ENCODE peak calls at places on chromosomes 11 and 22, in ten cellular contexts. One of them, this sample, is unnamed.

GRCh38 chr11:17400048-17400775 is 11.8 kb upstream of the KCNJ11 start:
- DNase-seq in WERI-Rb-1: no peak
- DNase-seq in pancreas: no peak
- DNase-seq in neural progenitor cell: no peak
- DNase-seq in substantia nigra: no peak
- DNase-seq in iPS DF 6.9: no peak
- DNase-seq in body of pancreas: no peak
- DNase-seq in A549: no peak
- DNase-seq in cardiac muscle cell: no peak
- DNase-seq in Karpas-422: peak; percentile 50
- DNase-seq in this sample: no peak

GRCh38 chr11:69588270-69588669 is 52.7 kb upstream of the CCND1 start:
- DNase-seq in body of pancreas: no peak
- DNase-seq in iPS DF 6.9: no peak
- DNase-seq in neural progenitor cell: no peak
- DNase-seq in A549: peak; percentile 45
- DNase-seq in pancreas: no peak
- DNase-seq in cardiac muscle cell: peak; percentile 51
- DNase-seq in WERI-Rb-1: no peak
- DNase-seq in substantia nigra: no peak
- DNase-seq in Karpas-422: no peak
- DNase-seq in this sample: no peak

GRCh38 chr11:94011478-94011877 is 9.7 kb upstream of the HEPHL1 start:
- DNase-seq in iPS DF 6.9: no peak
- DNase-seq in Karpas-422: no peak
- DNase-seq in substantia nigra: no peak
- DNase-seq in cardiac muscle cell: no peak
- DNase-seq in neural progenitor cell: no peak
- DNase-seq in WERI-Rb-1: no peak
- DNase-seq in A549: no peak
- DNase-seq in body of pancreas: no peak
- DNase-seq in pancreas: no peak
- DNase-seq in this sample: no peak

GRCh38 chr11:65773784-65774411 is 6.9 kb downstream of the AP5B1 start:
- DNase-seq in A549: no peak
- DNase-seq in substantia nigra: no peak
- DNase-seq in body of pancreas: no peak
- DNase-seq in pancreas: no peak
- DNase-seq in WERI-Rb-1: no peak
- DNase-seq in neural progenitor cell: no peak
- DNase-seq in cardiac muscle cell: no peak
- DNase-seq in Karpas-422: no peak
- DNase-seq in iPS DF 6.9: no peak
- DNase-seq in this sample: peak; percentile 24

GRCh38 chr11:65279713-65280459 is 18.1 kb downstream of the POLA2 start:
- DNase-seq in body of pancreas: no peak
- DNase-seq in WERI-Rb-1: no peak
- DNase-seq in substantia nigra: no peak
- DNase-seq in pancreas: no peak
- DNase-seq in cardiac muscle cell: peak; percentile 92
- DNase-seq in iPS DF 6.9: no peak
- DNase-seq in neural progenitor cell: no peak
- DNase-seq in A549: peak; percentile 81
- DNase-seq in Karpas-422: no peak
- DNase-seq in this sample: peak; percentile 79

GRCh38 chr22:42986115-42986514 is 28.8 kb downstream of the PACSIN2 start:
- DNase-seq in A549: no peak
- DNase-seq in cardiac muscle cell: no peak
- DNase-seq in substantia nigra: no peak
- DNase-seq in body of pancreas: no peak
- DNase-seq in Karpas-422: no peak
- DNase-seq in iPS DF 6.9: no peak
- DNase-seq in WERI-Rb-1: no peak
- DNase-seq in pancreas: no peak
- DNase-seq in neural progenitor cell: no peak
- DNase-seq in this sample: peak; percentile 27

GRCh38 chr22:24510694-24511625 is 15.8 kb downstream of the UPB1 start:
- DNase-seq in pancreas: no peak
- DNase-seq in WERI-Rb-1: no peak
- DNase-seq in cardiac muscle cell: peak; percentile 88
- DNase-seq in neural progenitor cell: no peak
- DNase-seq in A549: no peak
- DNase-seq in Karpas-422: peak; percentile 92
- DNase-seq in body of pancreas: no peak
- DNase-seq in substantia nigra: no peak
- DNase-seq in iPS DF 6.9: no peak
- DNase-seq in this sample: no peak

GRCh38 chr11:11973866-11974265 is 34.6 kb downstream of the DKK3 start:
- DNase-seq in iPS DF 6.9: no peak
- DNase-seq in pancreas: no peak
- DNase-seq in substantia nigra: no peak
- DNase-seq in cardiac muscle cell: no peak
- DNase-seq in WERI-Rb-1: no peak
- DNase-seq in Karpas-422: no peak
- DNase-seq in A549: no peak
- DNase-seq in body of pancreas: no peak
- DNase-seq in neural progenitor cell: no peak
- DNase-seq in this sample: peak; percentile 57

GRCh38 chr11:95230054-95231034 is 658 bp downstream of the SESN3 start:
- DNase-seq in neural progenitor cell: peak; percentile 53
- DNase-seq in WERI-Rb-1: peak; percentile 35
- DNase-seq in substantia nigra: peak; percentile 24
- DNase-seq in body of pancreas: peak; percentile 24
- DNase-seq in iPS DF 6.9: no peak
- DNase-seq in A549: peak; percentile 7
- DNase-seq in Karpas-422: peak; percentile 81
- DNase-seq in cardiac muscle cell: peak; percentile 40
- DNase-seq in pancreas: peak; percentile 60
- DNase-seq in this sample: peak; percentile 64

GRCh38 chr11:123494195-123495050 is 64.4 kb downstream of the GRAMD1B start:
- DNase-seq in cardiac muscle cell: peak; percentile 51
- DNase-seq in WERI-Rb-1: no peak
- DNase-seq in iPS DF 6.9: no peak
- DNase-seq in neural progenitor cell: peak; percentile 80
- DNase-seq in Karpas-422: no peak
- DNase-seq in A549: no peak
- DNase-seq in pancreas: no peak
- DNase-seq in substantia nigra: no peak
- DNase-seq in body of pancreas: no peak
- DNase-seq in this sample: no peak

GRCh38 chr11:7579226-7579825 is 65.5 kb downstream of the PPFIBP2 start:
- DNase-seq in neural progenitor cell: no peak
- DNase-seq in pancreas: no peak
- DNase-seq in cardiac muscle cell: peak; percentile 70
- DNase-seq in body of pancreas: no peak
- DNase-seq in A549: no peak
- DNase-seq in substantia nigra: no peak
- DNase-seq in Karpas-422: no peak
- DNase-seq in iPS DF 6.9: no peak
- DNase-seq in WERI-Rb-1: no peak
- DNase-seq in this sample: peak; percentile 82

GRCh38 chr22:47452184-47452583 is 689.7 kb downstream of the TBC1D22A start:
- DNase-seq in substantia nigra: no peak
- DNase-seq in body of pancreas: no peak
- DNase-seq in neural progenitor cell: no peak
- DNase-seq in Karpas-422: peak; percentile 87
- DNase-seq in pancreas: no peak
- DNase-seq in A549: peak; percentile 10
- DNase-seq in iPS DF 6.9: no peak
- DNase-seq in WERI-Rb-1: peak; percentile 68
- DNase-seq in cardiac muscle cell: no peak
- DNase-seq in this sample: no peak

GRCh38 chr11:96246718-96247540 is 96.1 kb downstream of the MAML2 start:
- DNase-seq in pancreas: no peak
- DNase-seq in WERI-Rb-1: no peak
- DNase-seq in substantia nigra: no peak
- DNase-seq in neural progenitor cell: no peak
- DNase-seq in A549: no peak
- DNase-seq in Karpas-422: no peak
- DNase-seq in body of pancreas: no peak
- DNase-seq in iPS DF 6.9: no peak
- DNase-seq in cardiac muscle cell: no peak
- DNase-seq in this sample: no peak

GRCh38 chr11:46564459-46564858 is 29.4 kb downstream of the AMBRA1 start:
- DNase-seq in substantia nigra: no peak
- DNase-seq in Karpas-422: no peak
- DNase-seq in pancreas: no peak
- DNase-seq in neural progenitor cell: no peak
- DNase-seq in WERI-Rb-1: no peak
- DNase-seq in A549: no peak
- DNase-seq in iPS DF 6.9: no peak
- DNase-seq in cardiac muscle cell: peak; percentile 46
- DNase-seq in body of pancreas: no peak
- DNase-seq in this sample: no peak
- H3K27ac ChIP-seq in substantia nigra: no peak overlapping the region
- H3K27ac ChIP-seq in Karpas-422: no peak overlapping the region
- H3K27ac ChIP-seq in pancreas: no peak overlapping the region
- H3K27ac ChIP-seq in neural progenitor cell: no peak overlapping the region
- H3K27ac ChIP-seq in WERI-Rb-1: no peak overlapping the region
- H3K27ac ChIP-seq in A549: no peak overlapping the region
- H3K27ac ChIP-seq in iPS DF 6.9: no peak overlapping the region
- H3K27ac ChIP-seq in cardiac muscle cell: no peak overlapping the region
- H3K27ac ChIP-seq in body of pancreas: peak overlapping the region; percentile 26
- H3K27ac ChIP-seq in this sample: no peak overlapping the region

DNA sequence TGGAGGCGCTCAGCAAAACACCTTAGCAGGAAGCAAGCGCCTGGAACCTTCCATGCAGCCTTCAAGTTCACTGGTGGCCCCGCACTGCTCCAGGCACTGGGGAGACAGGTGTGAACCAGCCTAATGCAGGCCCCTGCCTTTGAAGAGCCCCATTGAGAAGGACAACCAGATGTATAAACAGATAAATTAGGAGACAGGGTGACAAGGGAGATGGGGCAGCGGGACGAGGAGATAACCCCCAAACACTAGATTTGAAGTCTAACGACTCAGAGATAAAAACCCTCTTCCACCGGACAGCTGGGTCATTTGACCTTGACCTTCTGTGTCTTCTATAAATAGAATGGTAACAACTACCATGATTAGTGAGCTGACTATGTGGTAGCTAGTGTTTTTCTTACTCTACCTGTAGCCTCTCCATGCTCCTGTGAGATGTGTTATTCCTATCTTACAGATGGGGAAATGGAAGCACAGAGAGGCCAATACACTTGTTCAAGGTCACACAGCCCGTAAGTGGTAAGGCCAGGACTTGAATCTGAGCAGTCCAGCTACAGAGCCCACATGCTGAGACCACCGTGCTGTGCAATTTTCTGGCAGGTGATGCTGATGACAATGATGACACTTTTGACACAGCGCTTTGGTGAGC is 2.0 kb upstream of the PDGFB start:
- DNase-seq in neural progenitor cell: no peak
- DNase-seq in Karpas-422: no peak
- DNase-seq in iPS DF 6.9: no peak
- DNase-seq in body of pancreas: no peak
- DNase-seq in A549: no peak
- DNase-seq in WERI-Rb-1: no peak
- DNase-seq in pancreas: no peak
- DNase-seq in substantia nigra: no peak
- DNase-seq in cardiac muscle cell: no peak
- DNase-seq in this sample: no peak
- H3K27ac ChIP-seq in neural progenitor cell: no peak overlapping the region
- H3K27ac ChIP-seq in Karpas-422: no peak overlapping the region
- H3K27ac ChIP-seq in iPS DF 6.9: no peak overlapping the region
- H3K27ac ChIP-seq in body of pancreas: no peak overlapping the region
- H3K27ac ChIP-seq in A549: no peak overlapping the region
- H3K27ac ChIP-seq in WERI-Rb-1: no peak overlapping the region
- H3K27ac ChIP-seq in pancreas: no peak overlapping the region
- H3K27ac ChIP-seq in substantia nigra: no peak overlapping the region
- H3K27ac ChIP-seq in cardiac muscle cell: peak overlapping the region; percentile 60
- H3K27ac ChIP-seq in this sample: no peak overlapping the region

DNA sequence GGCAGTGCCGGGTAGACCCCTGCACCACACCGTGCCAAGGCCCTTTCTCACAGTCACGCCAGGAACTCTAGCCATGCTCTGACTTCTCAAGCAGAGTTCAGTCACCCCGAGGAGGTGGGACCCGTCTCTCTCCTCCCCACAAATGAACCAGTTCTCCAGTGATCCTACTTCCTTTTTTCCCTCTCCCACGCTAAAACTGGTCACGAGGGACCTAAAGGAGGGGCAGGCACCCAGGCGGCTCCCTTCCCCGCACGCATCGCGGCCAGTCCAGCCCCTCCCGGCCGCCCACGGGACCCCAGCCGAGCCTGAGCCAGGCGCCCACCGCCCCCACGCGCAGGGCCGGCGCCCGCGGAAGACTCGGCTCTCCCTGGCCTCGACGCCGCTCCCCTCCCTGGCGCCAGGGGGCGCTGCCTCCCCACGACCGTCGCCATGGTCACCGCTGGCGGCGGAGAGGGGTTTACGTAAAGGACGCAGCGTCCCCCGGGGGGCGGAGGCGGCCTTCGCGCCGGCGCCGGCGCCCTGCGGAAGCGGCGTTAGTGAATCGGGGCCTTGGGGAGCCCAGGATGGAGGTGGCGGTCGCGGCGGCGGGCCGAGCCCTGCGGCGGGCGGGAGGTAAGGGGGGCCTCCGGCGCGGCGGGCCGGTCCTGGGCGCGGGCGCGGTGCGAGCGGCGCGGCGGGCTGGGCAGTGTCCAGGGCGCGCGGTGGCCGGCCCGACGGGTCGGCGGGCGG is at the start of gene DAGLA:
- DNase-seq in substantia nigra: peak; percentile 70
- DNase-seq in pancreas: peak; percentile 96
- DNase-seq in A549: peak; percentile 66
- DNase-seq in neural progenitor cell: peak; percentile 89
- DNase-seq in body of pancreas: peak; percentile 79
- DNase-seq in cardiac muscle cell: peak; percentile 72
- DNase-seq in WERI-Rb-1: peak; percentile 61
- DNase-seq in Karpas-422: peak; percentile 55
- DNase-seq in iPS DF 6.9: no peak
- DNase-seq in this sample: peak; percentile 85
- H3K27ac ChIP-seq in substantia nigra: no peak within 1 kb of the TSS
- H3K27ac ChIP-seq in pancreas: no peak within 1 kb of the TSS
- H3K27ac ChIP-seq in A549: peak within 1 kb of the TSS; percentile 73
- H3K27ac ChIP-seq in neural progenitor cell: no peak within 1 kb of the TSS
- H3K27ac ChIP-seq in body of pancreas: peak within 1 kb of the TSS; percentile 52
- H3K27ac ChIP-seq in cardiac muscle cell: no peak within 1 kb of the TSS
- H3K27ac ChIP-seq in WERI-Rb-1: peak within 1 kb of the TSS; percentile 1
- H3K27ac ChIP-seq in Karpas-422: no peak within 1 kb of the TSS
- H3K27ac ChIP-seq in iPS DF 6.9: no peak within 1 kb of the TSS
- H3K27ac ChIP-seq in this sample: peak within 1 kb of the TSS; percentile 50

DNA sequence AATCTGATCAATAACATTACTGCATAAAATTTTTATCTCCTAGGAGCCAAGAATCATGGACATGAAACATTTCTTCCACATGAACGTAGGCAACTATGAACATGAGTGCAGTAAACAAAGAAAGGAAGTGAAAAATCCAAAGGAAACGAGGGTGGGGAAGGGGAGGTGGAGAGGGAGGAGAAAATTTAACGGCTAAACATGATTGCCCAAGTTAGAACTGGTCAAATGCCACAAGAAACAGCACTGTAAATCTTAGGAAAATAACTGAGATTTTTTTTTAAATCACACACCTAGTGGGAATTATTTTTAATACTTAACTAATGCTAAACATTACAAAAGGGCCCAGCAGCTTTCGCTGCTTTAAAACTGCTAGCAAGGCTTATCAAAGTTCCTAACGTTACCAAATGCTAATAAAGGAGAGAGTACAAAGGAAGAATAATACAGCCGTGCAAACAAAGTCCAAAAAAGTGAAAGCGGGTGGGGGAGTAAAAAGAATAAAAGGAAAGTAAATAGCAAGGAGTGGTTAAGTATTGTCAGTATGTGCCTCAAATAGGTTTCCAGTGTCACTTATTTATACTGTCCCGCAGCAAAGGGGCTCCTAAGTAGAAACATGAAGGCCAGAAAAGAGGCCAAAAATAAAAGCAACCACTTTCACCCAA is 13.7 kb downstream of the NARS2 start:
- DNase-seq in pancreas: no peak
- DNase-seq in cardiac muscle cell: peak; percentile 62
- DNase-seq in body of pancreas: no peak
- DNase-seq in iPS DF 6.9: no peak
- DNase-seq in WERI-Rb-1: no peak
- DNase-seq in neural progenitor cell: no peak
- DNase-seq in A549: no peak
- DNase-seq in Karpas-422: no peak
- DNase-seq in substantia nigra: no peak
- DNase-seq in this sample: no peak
- H3K27ac ChIP-seq in pancreas: no peak overlapping the region
- H3K27ac ChIP-seq in cardiac muscle cell: no peak overlapping the region
- H3K27ac ChIP-seq in body of pancreas: peak overlapping the region; percentile 57
- H3K27ac ChIP-seq in iPS DF 6.9: no peak overlapping the region
- H3K27ac ChIP-seq in WERI-Rb-1: no peak overlapping the region
- H3K27ac ChIP-seq in neural progenitor cell: no peak overlapping the region
- H3K27ac ChIP-seq in A549: peak overlapping the region; percentile 14
- H3K27ac ChIP-seq in Karpas-422: no peak overlapping the region
- H3K27ac ChIP-seq in substantia nigra: no peak overlapping the region
- H3K27ac ChIP-seq in this sample: peak overlapping the region; percentile 0

This sample was measured in sigmoid colon.